ENCODE peak calls at places on chromosome 12, in four cellular contexts. Z is HepG2, M is H1, Y is K562. P is an unnamed sample.

GRCh38 chr12:81296556-81297305 is 218.9 kb downstream of the ACSS3 start:
- DNase-seq in Z (no peak), M (no peak), Y (no peak), P (peak)

GRCh38 chr12:49294086-49294803 is 702 bp upstream of the PRPH start:
- DNase-seq in Z (no peak), M (no peak), Y (no peak), P (no peak)

GRCh38 chr12:49126852-49127763 is 4.1 kb downstream of the TUBA1B start:
- DNase-seq in Z (no peak), M (no peak), Y (no peak), P (peak)

GRCh38 chr12:89951050-89951693 is 242.5 kb upstream of the ATP2B1 start:
- DNase-seq in Z (no peak), M (no peak), Y (no peak), P (peak)

GRCh38 chr12:32176606-32177005 is 70.0 kb downstream of the BICD1 start:
- DNase-seq in Z (no peak), M (no peak), Y (no peak), P (no peak)

GRCh38 chr12:48132826-48133225 is 13.7 kb downstream of the PFKM start:
- DNase-seq in Z (no peak), M (no peak), Y (no peak), P (no peak)

GRCh38 chr12:25800101-25800500 is 158.4 kb upstream of the RASSF8 start:
- DNase-seq in Z (no peak), M (no peak), Y (no peak), P (no peak)

GRCh38 chr12:65596514-65597010 is 227.7 kb upstream of the HMGA2 start:
- DNase-seq in Z (no peak), M (no peak), Y (no peak), P (no peak)

GRCh38 chr12:1920436-1920835 is 2.0 kb upstream of the CACNA2D4 start:
- DNase-seq in Z (no peak), M (no peak), Y (no peak), P (no peak)

GRCh38 chr12:47808049-47808448 is 11.7 kb downstream of the HDAC7 start:
- DNase-seq in Z (no peak), M (no peak), Y (peak), P (no peak)

GRCh38 chr12:116498471-116498870 is 60.7 kb upstream of the MAP1LC3B2 start:
- DNase-seq in Z (no peak), M (no peak), Y (no peak), P (no peak)

GRCh38 chr12:41573445-41573844 is 385.3 kb downstream of the PDZRN4 start:
- DNase-seq in Z (no peak), M (no peak), Y (no peak), P (no peak)

GRCh38 chr12:107125833-107126232 is 32.5 kb upstream of the CRY1 start:
- DNase-seq in Z (no peak), M (no peak), Y (no peak), P (no peak)

GRCh38 chr12:2498961-2499500 is 295.7 kb upstream of the FKBP4 start:
- DNase-seq in Z (no peak), M (no peak), Y (no peak), P (no peak)

GRCh38 chr12:57008113-57008687 is 1.9 kb upstream of the ZBTB39 start:
- DNase-seq in Z (peak), M (no peak), Y (peak), P (peak)

GRCh38 chr12:113766880-113767878 is 198.9 kb downstream of the RBM19 start:
- DNase-seq in Z (peak), M (peak), Y (no peak), P (peak)

GRCh38 chr12:121789800-121790748 is 3.4 kb downstream of the RHOF start:
- DNase-seq in Z (no peak), M (no peak), Y (no peak), P (no peak)

GRCh38 chr12:123973552-123974341 is 732 bp downstream of the ZNF664 start:
- DNase-seq in Z (peak), M (no peak), Y (no peak), P (peak)

GRCh38 chr12:7108928-7109920 is at the start of gene C1RL:
- DNase-seq in Z (peak), M (peak), Y (peak), P (peak)

GRCh38 chr12:89971880-89972279 is 263.2 kb upstream of the ATP2B1 start:
- DNase-seq in Z (no peak), M (no peak), Y (no peak), P (peak)

GRCh38 chr12:112907415-112908157 is 824 bp downstream of the OAS1 start:
- DNase-seq in Z (no peak), M (no peak), Y (no peak), P (no peak)

GRCh38 chr12:113254298-113254697 is 33.0 kb downstream of the TPCN1 start:
- DNase-seq in Z (no peak), M (no peak), Y (no peak), P (no peak)

GRCh38 chr12:131386167-131386521 is 324.7 kb upstream of the SFSWAP start:
- DNase-seq in Z (no peak), M (no peak), Y (no peak), P (no peak)

GRCh38 chr12:49482095-49483051 is 56.5 kb upstream of the KCNH3 start:
- DNase-seq in Z (peak), M (no peak), Y (no peak), P (no peak)

GRCh38 chr12:52860102-52860838 is 11.5 kb upstream of the KRT78 start:
- DNase-seq in Z (no peak), M (no peak), Y (no peak), P (peak)

GRCh38 chr12:89544730-89545184 is 18.9 kb upstream of the POC1B start:
- DNase-seq in Z (no peak), M (no peak), Y (no peak), P (peak)

GRCh38 chr12:42124764-42125371 is 19.8 kb downstream of the GXYLT1 start:
- DNase-seq in Z (peak), M (no peak), Y (no peak), P (no peak)

GRCh38 chr12:121786441-121786825 is 7.1 kb downstream of the RHOF start:
- DNase-seq in Z (peak), M (no peak), Y (no peak), P (peak)

GRCh38 chr12:106760184-106760531 is 14.3 kb upstream of the RIC8B start:
- DNase-seq in Z (no peak), M (peak), Y (no peak), P (no peak)

GRCh38 chr12:1448321-1448720 is 146.1 kb downstream of the FBXL14 start:
- DNase-seq in Z (no peak), M (no peak), Y (no peak), P (no peak)

GRCh38 chr12:131124487-131125280 is 171.0 kb downstream of the ADGRD1 start:
- DNase-seq in Z (no peak), M (no peak), Y (no peak), P (no peak)

GRCh38 chr12:93883436-93884154 is 206.4 kb downstream of the CRADD start:
- DNase-seq in Z (no peak), M (no peak), Y (no peak), P (peak)

GRCh38 chr12:124683330-124683662 is 115.9 kb upstream of the NCOR2 start:
- DNase-seq in Z (peak), M (no peak), Y (no peak), P (peak)

DNA sequence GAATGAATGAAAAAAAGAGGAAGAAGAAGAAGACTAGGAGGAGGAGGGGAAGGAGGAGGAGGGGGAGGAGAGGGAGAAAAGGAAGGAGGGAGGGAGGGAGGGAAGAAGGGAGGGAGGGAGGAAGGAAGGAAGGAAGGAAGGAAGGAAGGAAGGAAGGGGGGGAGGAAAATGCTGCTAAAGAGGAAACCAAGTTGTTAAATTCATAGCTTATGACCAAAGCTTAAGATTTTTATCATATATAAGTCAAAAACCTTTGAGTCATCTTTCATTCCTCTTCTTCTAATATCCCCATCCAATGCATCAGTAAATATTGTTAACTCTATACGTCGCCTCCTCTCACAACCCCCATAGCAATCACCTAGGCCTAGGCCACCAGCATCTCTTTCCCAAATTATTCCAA is 117.3 kb downstream of the SLC2A13 start:
- DNase-seq in Z (no peak), M (no peak), Y (no peak), P (no peak)
- TF ChIP-seq RNF2 in Z (no peak), M (no peak), Y (no peak), P (no peak)

GRCh38 chr12:51792417-51792816 is 56.1 kb downstream of the FIGNL2 start:
- DNase-seq in Z (no peak), M (no peak), Y (no peak), P (no peak)
- TF ChIP-seq RNF2 in Z (no peak), M (no peak), Y (no peak), P (no peak)

GRCh38 chr12:130051900-130052299 is 110.4 kb upstream of the FZD10 start:
- DNase-seq in Z (no peak), M (no peak), Y (no peak), P (no peak)
- TF ChIP-seq RNF2 in Z (no peak), M (no peak), Y (no peak), P (no peak)

GRCh38 chr12:82650627-82651337 is 35.9 kb upstream of the TMTC2 start:
- DNase-seq in Z (peak), M (no peak), Y (no peak), P (peak)
- TF ChIP-seq RNF2 in Z (no peak), M (no peak), Y (no peak), P (no peak)

GRCh38 chr12:91617830-91618229 is 435.2 kb upstream of the DCN start:
- DNase-seq in Z (no peak), M (no peak), Y (no peak), P (no peak)

GRCh38 chr12:91622981-91623380 is 440.4 kb upstream of the DCN start:
- DNase-seq in Z (no peak), M (no peak), Y (no peak), P (no peak)

GRCh38 chr12:91620422-91620821 is 437.8 kb upstream of the DCN start:
- DNase-seq in Z (no peak), M (no peak), Y (no peak), P (no peak)

GRCh38 chr12:91618281-91618680 is 435.7 kb upstream of the DCN start:
- DNase-seq in Z (no peak), M (no peak), Y (no peak), P (no peak)

DNA sequence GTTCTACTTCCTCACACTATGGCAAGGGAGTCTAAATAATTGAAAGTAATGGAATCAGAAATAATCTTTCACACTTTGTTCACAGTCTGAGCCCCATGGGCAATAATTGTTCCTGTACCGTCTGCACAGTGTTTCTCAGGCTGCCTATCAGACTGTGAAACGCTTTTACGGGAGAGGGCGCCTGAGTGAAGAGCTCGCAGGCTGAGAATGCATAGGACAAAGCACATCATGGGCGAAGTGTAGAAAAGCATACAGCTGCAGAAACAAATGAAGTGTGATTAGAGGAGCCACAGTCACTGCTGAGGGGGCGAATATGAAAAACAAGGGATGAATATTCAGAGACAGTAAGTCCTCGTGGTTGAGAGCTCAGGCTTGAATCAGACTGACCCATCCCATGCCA is 438.3 kb upstream of the DCN start:
- DNase-seq in Z (no peak), M (no peak), Y (no peak), P (no peak)
- TF ChIP-seq RNF2 in Z (no peak), M (no peak), Y (no peak), P (no peak)

GRCh38 chr12:10143205-10143604 is 13.2 kb upstream of the CLEC7A start:
- DNase-seq in Z (no peak), M (no peak), Y (no peak), P (no peak)
- TF ChIP-seq RNF2 in Z (no peak), M (no peak), Y (no peak), P (no peak)

GRCh38 chr12:82425241-82425640 is 66.9 kb downstream of the METTL25 start:
- DNase-seq in Z (no peak), M (no peak), Y (no peak), P (no peak)
- TF ChIP-seq RNF2 in Z (no peak), M (no peak), Y (no peak), P (no peak)

GRCh38 chr12:40216516-40217288 is 8.1 kb upstream of the LRRK2 start:
- DNase-seq in Z (no peak), M (no peak), Y (no peak), P (no peak)
- TF ChIP-seq RNF2 in Z (no peak), M (no peak), Y (no peak), P (no peak)

P was measured in A549.